ENCODE peak calls at places on chromosomes 1 and 21, in ten cellular contexts. U, W, H, G, K, C, X, R, Z and Q are unnamed samples.

GRCh38 chr1:23793018-23793781 is 2.3 kb downstream of the LYPLA2 start:
- DNase-seq in C (no peak), X (no peak), K (no peak), Z (peak), R (peak), U (no peak), H (no peak), G (no peak), W (no peak), Q (no peak)

GRCh38 chr21:34639882-34640788 is 25.2 kb upstream of the RCAN1 start:
- DNase-seq in X (no peak), C (no peak), Z (peak), R (no peak), G (peak), H (no peak), U (no peak), W (peak), K (no peak), Q (no peak)

GRCh38 chr1:26580116-26580515 is 50.6 kb downstream of the RPS6KA1 start:
- DNase-seq in R (no peak), C (no peak), K (no peak), H (no peak), Z (no peak), U (no peak), X (no peak), G (no peak), W (no peak), Q (no peak)

GRCh38 chr1:5856246-5856815 is 135.9 kb downstream of the NPHP4 start:
- DNase-seq in Z (no peak), R (no peak), G (no peak), X (no peak), C (no peak), H (no peak), U (no peak), W (no peak), K (no peak), Q (no peak)

GRCh38 chr1:104125226-104125625 is 375.5 kb downstream of the AMY1C start:
- DNase-seq in C (no peak), Z (no peak), X (no peak), G (no peak), K (no peak), R (no peak), H (no peak), U (no peak), W (no peak), Q (no peak)

GRCh38 chr1:227766015-227766634 is 30.9 kb downstream of the SNAP47 start:
- DNase-seq in G (no peak), R (peak), X (no peak), W (no peak), C (no peak), H (no peak), Z (peak), U (peak), K (no peak), Q (peak)

GRCh38 chr1:6822530-6823359 is 37.5 kb downstream of the CAMTA1 start:
- DNase-seq in G (peak), K (no peak), W (no peak), X (no peak), C (no peak), Z (no peak), H (no peak), U (no peak), R (no peak), Q (no peak)

GRCh38 chr21:45405819-45406762 is 1.1 kb downstream of the COL18A1 start:
- DNase-seq in H (no peak), W (no peak), G (no peak), X (no peak), U (no peak), K (peak), Z (peak), R (peak), C (no peak), Q (peak)

GRCh38 chr1:38551908-38552307 is 307.7 kb downstream of the RRAGC start:
- DNase-seq in X (no peak), R (no peak), Z (no peak), H (no peak), W (no peak), K (no peak), C (no peak), U (no peak), G (no peak), Q (no peak)

GRCh38 chr1:228830954-228831481 is 95.7 kb downstream of the RHOU start:
- DNase-seq in U (no peak), R (peak), K (no peak), W (no peak), H (no peak), G (peak), Z (peak), X (no peak), C (no peak), Q (no peak)

GRCh38 chr1:42333662-42334239 is 1.3 kb downstream of the FOXJ3 start:
- DNase-seq in K (no peak), C (no peak), Z (peak), W (no peak), G (peak), X (no peak), R (no peak), U (no peak), H (no peak), Q (no peak)

GRCh38 chr21:42688841-42689371 is 35.5 kb downstream of the PDE9A start:
- DNase-seq in H (no peak), G (no peak), C (peak), U (no peak), Z (no peak), W (no peak), X (no peak), R (no peak), K (no peak), Q (peak)

GRCh38 chr1:70503358-70503757 is 92.3 kb downstream of the CTH start:
- DNase-seq in X (no peak), R (peak), K (no peak), C (no peak), H (no peak), Z (peak), U (no peak), G (no peak), W (no peak), Q (no peak)

GRCh38 chr21:45545691-45546531 is 3.7 kb upstream of the SLC19A1 start:
- DNase-seq in C (peak), H (no peak), X (no peak), K (no peak), G (no peak), U (no peak), R (no peak), Z (no peak), W (no peak), Q (no peak)